ENCODE peak calls at places on chromosomes 7 and 10, in six cellular contexts. L, R, E, Q, O and A are unnamed samples.

GRCh38 chr7:112195717-112196116 is 10.5 kb downstream of the DOCK4 start:
- DNase-seq in L (no peak), R (no peak), E (no peak), Q (no peak), O (no peak), A (no peak)

GRCh38 chr7:147570390-147570789 is 1020.2 kb upstream of the C7orf33 start:
- DNase-seq in L (no peak), R (no peak), E (peak), Q (no peak), O (no peak), A (no peak)

GRCh38 chr7:6612819-6613218 is 2.6 kb upstream of the ZNF853 start:
- DNase-seq in L (no peak), R (no peak), E (no peak), Q (no peak), O (no peak), A (no peak)

GRCh38 chr7:119562839-119563238 is 710.1 kb upstream of the KCND2 start:
- DNase-seq in L (no peak), R (no peak), E (no peak), Q (no peak), O (no peak), A (no peak)

GRCh38 chr7:139559364-139560105 is 36.0 kb downstream of the CLEC2L start:
- DNase-seq in L (no peak), R (no peak), E (no peak), Q (no peak), O (no peak), A (no peak)

GRCh38 chr7:147197006-147197405 is 1080.4 kb downstream of the CNTNAP2 start:
- DNase-seq in L (no peak), R (no peak), E (no peak), Q (no peak), O (no peak), A (no peak)

GRCh38 chr7:158735935-158736334 is 31.3 kb upstream of the NCAPG2 start:
- DNase-seq in L (no peak), R (no peak), E (no peak), Q (no peak), O (no peak), A (no peak)

GRCh38 chr7:158613481-158613880 is 25.9 kb upstream of the PTPRN2 start:
- DNase-seq in L (no peak), R (no peak), E (peak), Q (no peak), O (no peak), A (no peak)

GRCh38 chr7:92968502-92968901 is 132.1 kb upstream of the CDK6 start:
- DNase-seq in L (no peak), R (no peak), E (no peak), Q (no peak), O (no peak), A (no peak)

GRCh38 chr10:27413387-27413786 is 90.7 kb upstream of the RAB18 start:
- DNase-seq in L (no peak), R (no peak), E (no peak), Q (no peak), O (no peak), A (no peak)

GRCh38 chr7:28984631-28985030 is 26.5 kb upstream of the TRIL start:
- DNase-seq in L (no peak), R (peak), E (peak), Q (peak), O (peak), A (no peak)

GRCh38 chr10:83848696-83849095 is 290.6 kb upstream of the GHITM start:
- DNase-seq in L (no peak), R (no peak), E (no peak), Q (no peak), O (no peak), A (no peak)

GRCh38 chr7:104552102-104552501 is 223.7 kb downstream of the LHFPL3 start:
- DNase-seq in L (peak), R (peak), E (peak), Q (no peak), O (peak), A (peak)

GRCh38 chr7:139036901-139037300 is 1.1 kb upstream of the ZC3HAV1L start:
- DNase-seq in L (no peak), R (no peak), E (no peak), Q (no peak), O (no peak), A (no peak)

GRCh38 chr10:60389413-60390009 is at the start of gene ANK3:
- DNase-seq in L (no peak), R (no peak), E (no peak), Q (no peak), O (no peak), A (no peak)

GRCh38 chr7:65832281-65832680 is 40.6 kb upstream of the VKORC1L1 start:
- DNase-seq in L (no peak), R (no peak), E (peak), Q (no peak), O (peak), A (no peak)

GRCh38 chr7:116988363-116988989 is 35.2 kb downstream of the ST7 start:
- DNase-seq in L (no peak), R (no peak), E (no peak), Q (no peak), O (no peak), A (no peak)

GRCh38 chr7:90955641-90956207 is 308.5 kb upstream of the FZD1 start:
- DNase-seq in L (no peak), R (no peak), E (no peak), Q (no peak), O (no peak), A (no peak)

GRCh38 chr10:118258285-118258684 is 83.8 kb downstream of the FAM204A start:
- DNase-seq in L (no peak), R (no peak), E (no peak), Q (no peak), O (no peak), A (no peak)

GRCh38 chr10:116210588-116211346 is 62.2 kb downstream of the GFRA1 start:
- DNase-seq in L (no peak), R (no peak), E (no peak), Q (no peak), O (no peak), A (no peak)

GRCh38 chr10:33421789-33422188 is 87.3 kb upstream of the NRP1 start:
- DNase-seq in L (no peak), R (peak), E (peak), Q (peak), O (no peak), A (peak)

GRCh38 chr7:43313628-43314378 is 201.4 kb downstream of the HECW1 start:
- DNase-seq in L (no peak), R (no peak), E (no peak), Q (no peak), O (no peak), A (no peak)

GRCh38 chr7:90246184-90246583 is 1.2 kb downstream of the CFAP69 start:
- DNase-seq in L (no peak), R (peak), E (peak), Q (no peak), O (no peak), A (no peak)

GRCh38 chr7:7946486-7946885 is 22.1 kb upstream of the GLCCI1 start:
- DNase-seq in L (no peak), R (no peak), E (no peak), Q (no peak), O (no peak), A (no peak)

GRCh38 chr10:33783078-33783477 is 448.6 kb upstream of the NRP1 start:
- DNase-seq in L (no peak), R (no peak), E (no peak), Q (no peak), O (no peak), A (no peak)

GRCh38 chr10:129704225-129704624 is 237.2 kb downstream of the MGMT start:
- DNase-seq in L (no peak), R (no peak), E (no peak), Q (no peak), O (no peak), A (no peak)

GRCh38 chr10:122475581-122475980 is 14.2 kb downstream of the HTRA1 start:
- DNase-seq in L (no peak), R (no peak), E (no peak), Q (no peak), O (no peak), A (no peak)

GRCh38 chr7:158606111-158606510 is 18.5 kb upstream of the PTPRN2 start:
- DNase-seq in L (no peak), R (no peak), E (no peak), Q (no peak), O (no peak), A (no peak)

GRCh38 chr10:124223001-124223710 is 129.8 kb upstream of the CHST15 start:
- DNase-seq in L (no peak), R (no peak), E (no peak), Q (no peak), O (no peak), A (no peak)

DNA sequence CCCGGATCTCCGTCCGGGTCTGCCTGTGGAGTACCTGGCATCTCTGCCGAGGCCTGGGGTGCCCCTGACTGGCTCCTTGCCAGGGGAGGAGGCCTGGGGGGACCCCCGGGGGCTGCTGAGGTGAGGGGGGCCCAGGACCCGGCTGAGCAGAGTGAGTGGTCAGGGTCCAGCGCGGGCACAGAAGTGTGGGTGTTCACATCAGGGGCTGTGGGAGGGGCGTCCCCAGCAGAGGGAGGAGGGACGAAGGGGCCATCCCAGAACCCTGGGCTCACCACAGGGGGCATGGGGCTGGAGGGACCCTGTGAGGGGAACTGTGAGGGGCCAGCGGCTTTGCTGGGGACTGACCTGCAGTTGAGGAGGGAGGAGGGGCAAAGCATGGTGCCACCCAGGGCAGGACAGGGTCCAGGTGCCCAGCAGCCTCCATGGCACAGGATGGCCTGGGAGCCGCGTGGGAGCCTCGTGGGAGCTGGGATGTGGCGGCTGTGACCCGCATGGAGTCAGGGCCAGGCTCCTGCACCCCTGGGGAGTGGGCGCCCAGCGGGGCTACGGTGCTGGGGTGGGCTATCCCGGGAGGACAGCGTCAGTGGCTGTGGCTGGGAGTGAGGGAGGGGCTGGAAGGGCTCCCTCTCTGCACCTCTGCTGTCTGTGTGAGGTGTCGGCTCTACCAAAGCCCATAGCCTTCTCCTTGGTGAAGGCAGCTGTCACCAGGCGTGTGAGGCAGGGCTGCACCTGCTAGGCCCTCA is 91.2 kb downstream of the DNAJB6 start:
- DNase-seq in L (no peak), R (no peak), E (no peak), Q (no peak), O (no peak), A (no peak)
- TF ChIP-seq CTCF in L (no peak), R (no peak), E (no peak), Q (no peak), O (no peak), A (no peak)

GRCh38 chr10:43133196-43133808 is 4.9 kb upstream of the CSGALNACT2 start:
- DNase-seq in L (no peak), R (peak), E (no peak), Q (no peak), O (no peak), A (no peak)

GRCh38 chr10:43131906-43132305 is 6.3 kb upstream of the CSGALNACT2 start:
- DNase-seq in L (no peak), R (peak), E (no peak), Q (no peak), O (no peak), A (no peak)

GRCh38 chr10:43132796-43133195 is 5.4 kb upstream of the CSGALNACT2 start:
- DNase-seq in L (no peak), R (peak), E (no peak), Q (no peak), O (no peak), A (no peak)

GRCh38 chr10:43130756-43131155 is 7.5 kb upstream of the CSGALNACT2 start:
- DNase-seq in L (no peak), R (no peak), E (no peak), Q (no peak), O (no peak), A (no peak)

GRCh38 chr10:43131256-43131655 is 7.0 kb upstream of the CSGALNACT2 start:
- DNase-seq in L (no peak), R (peak), E (no peak), Q (no peak), O (no peak), A (no peak)
- TF ChIP-seq CTCF in L (no peak), R (no peak), E (no peak), Q (no peak), O (no peak), A (no peak)

GRCh38 chr7:83934118-83934734 is 260.4 kb downstream of the SEMA3A start:
- DNase-seq in L (no peak), R (no peak), E (peak), Q (no peak), O (no peak), A (no peak)
- TF ChIP-seq CTCF in L (no peak), R (no peak), E (peak), Q (peak), O (no peak), A (peak)

DNA sequence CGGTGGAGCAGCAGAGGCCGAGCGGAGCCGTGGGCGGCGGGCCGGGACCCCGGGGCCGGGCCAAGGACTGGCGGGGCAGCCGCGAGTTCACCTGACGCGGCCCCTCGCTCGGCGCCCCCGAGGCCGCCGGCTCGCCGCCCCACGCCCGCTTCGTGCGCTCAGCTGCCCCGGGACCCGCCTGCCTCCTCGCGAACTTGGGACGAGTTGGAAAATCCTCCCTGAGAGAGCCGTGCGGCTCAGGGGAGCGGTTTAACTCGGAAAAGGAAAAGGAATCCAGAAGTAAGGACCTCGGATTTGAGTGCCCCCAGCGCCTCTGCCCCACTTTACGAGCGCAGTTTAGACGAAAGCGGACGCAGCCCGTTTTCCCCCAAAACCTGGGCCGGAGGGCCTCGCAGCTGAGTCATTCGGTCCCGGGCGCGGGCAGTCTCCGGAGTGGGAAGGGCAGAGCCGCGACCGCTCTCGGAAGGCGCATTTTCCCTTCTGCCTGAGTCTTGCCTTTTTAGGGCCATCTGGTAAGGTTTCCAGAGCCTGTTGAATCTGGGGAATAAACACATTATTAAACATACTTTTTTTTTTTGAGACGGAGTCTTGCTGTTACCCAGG is 744 bp downstream of the CREM start:
- DNase-seq in L (peak), R (peak), E (peak), Q (peak), O (peak), A (no peak)
- TF ChIP-seq CTCF in L (no peak), R (no peak), E (no peak), Q (no peak), O (no peak), A (peak)